ENCODE peak calls at places on chromosomes 1 and 21, in eight cellular contexts. W, B, T, Y, U, L, N and P are unnamed samples.

GRCh38 chr1:75575837-75576236 is 35.1 kb downstream of the SLC44A5 start:
- DNase-seq in N (no peak), T (no peak), B (no peak), W (no peak), L (no peak), Y (no peak), U (no peak), P (no peak)

GRCh38 chr1:218299416-218299815 is 14.3 kb downstream of the RRP15 start:
- DNase-seq in L (no peak), N (no peak), U (no peak), Y (peak; percentile 80), W (peak; percentile 62), B (no peak), T (no peak), P (no peak)

GRCh38 chr21:44846485-44847260 is 26.8 kb downstream of the PTTG1IP start:
- DNase-seq in T (no peak), W (no peak), N (peak; percentile 27), U (no peak), Y (peak; percentile 51), L (peak; percentile 85), B (no peak), P (no peak)

GRCh38 chr1:31101147-31101502 is 35.6 kb upstream of the PUM1 start:
- DNase-seq in Y (peak; percentile 56), T (no peak), L (no peak), W (no peak), U (no peak), B (no peak), N (no peak), P (no peak)

GRCh38 chr1:230289350-230289644 is 136.8 kb downstream of the PGBD5 start:
- DNase-seq in L (no peak), N (no peak), Y (no peak), U (no peak), W (no peak), T (no peak), B (no peak), P (no peak)

GRCh38 chr1:155591770-155592169 is 18.2 kb upstream of the MSTO1 start:
- DNase-seq in T (peak; percentile 31), B (peak; percentile 26), L (no peak), N (peak; percentile 30), Y (peak; percentile 82), W (peak; percentile 74), U (no peak), P (no peak)

GRCh38 chr1:231632119-231632518 is 5.5 kb downstream of the DISC1 start:
- DNase-seq in W (no peak), U (no peak), L (no peak), B (no peak), Y (peak; percentile 54), T (no peak), N (no peak), P (no peak)

GRCh38 chr1:52632732-52633290 is at the start of gene SHISAL2A:
- DNase-seq in L (no peak), Y (no peak), N (peak; percentile 54), W (no peak), U (no peak), B (peak; percentile 39), T (no peak), P (no peak)

GRCh38 chr1:167594827-167595226 is 35.2 kb upstream of the RCSD1 start:
- DNase-seq in Y (no peak), L (no peak), B (no peak), T (no peak), W (no peak), U (no peak), N (no peak), P (no peak)

GRCh38 chr1:167605576-167605975 is 24.5 kb upstream of the RCSD1 start:
- DNase-seq in W (no peak), Y (no peak), N (no peak), T (no peak), L (no peak), U (no peak), B (no peak), P (no peak)

GRCh38 chr1:167601442-167602380 is 28.3 kb upstream of the RCSD1 start:
- DNase-seq in W (no peak), L (peak; percentile 73), B (peak; percentile 37), N (peak; percentile 8), U (peak; percentile 43), T (peak; percentile 23), Y (no peak), P (no peak)

GRCh38 chr1:167602840-167603239 is 27.2 kb upstream of the RCSD1 start:
- DNase-seq in N (no peak), L (no peak), U (no peak), Y (no peak), B (no peak), T (no peak), W (no peak), P (no peak)

DNA sequence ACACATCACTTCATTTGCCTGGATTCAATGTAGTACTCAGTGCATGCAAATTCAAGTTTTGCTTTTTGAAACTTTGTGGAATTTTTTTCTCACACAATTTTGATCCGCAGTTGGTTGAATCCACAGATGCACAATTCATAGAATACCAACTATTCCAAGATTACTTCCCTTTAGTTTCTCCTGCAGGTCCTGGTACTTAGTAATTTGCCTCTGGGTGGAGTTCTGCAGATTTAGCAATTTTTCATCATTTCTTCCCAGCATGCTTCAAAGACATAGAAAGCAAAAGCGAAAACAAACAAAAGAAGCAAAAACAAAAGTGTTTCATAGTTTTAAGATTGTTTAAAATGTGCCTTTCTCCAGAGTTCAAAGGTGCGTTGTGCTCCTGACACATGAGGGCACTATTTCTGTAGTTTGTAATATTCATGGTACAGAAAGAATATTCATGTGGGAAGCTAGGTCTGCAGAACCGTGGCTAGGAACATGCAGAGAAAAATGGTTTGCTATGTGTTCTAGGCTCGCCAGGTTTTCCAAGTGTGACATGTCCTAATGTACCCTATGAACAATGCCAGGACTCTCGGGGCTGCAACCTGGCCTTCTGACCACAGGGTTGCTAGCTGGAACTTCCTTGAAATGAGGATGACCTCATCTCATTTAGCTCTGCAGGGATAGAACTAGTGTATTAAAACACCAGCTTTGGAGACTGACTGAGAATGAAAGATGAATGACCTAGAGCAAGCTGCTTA is 30.0 kb upstream of the RCSD1 start:
- DNase-seq in B (peak; percentile 46), W (peak; percentile 42), Y (peak; percentile 58), L (no peak), T (peak; percentile 42), U (peak; percentile 38), N (peak; percentile 39), P (no peak)
- TF ChIP-seq CTCF in B (peak; percentile 68), W (peak; percentile 71), Y (peak; percentile 82), L (peak; percentile 57), T (peak; percentile 64), U (peak; percentile 65), N (peak; percentile 46), P (peak; percentile 51)

DNA sequence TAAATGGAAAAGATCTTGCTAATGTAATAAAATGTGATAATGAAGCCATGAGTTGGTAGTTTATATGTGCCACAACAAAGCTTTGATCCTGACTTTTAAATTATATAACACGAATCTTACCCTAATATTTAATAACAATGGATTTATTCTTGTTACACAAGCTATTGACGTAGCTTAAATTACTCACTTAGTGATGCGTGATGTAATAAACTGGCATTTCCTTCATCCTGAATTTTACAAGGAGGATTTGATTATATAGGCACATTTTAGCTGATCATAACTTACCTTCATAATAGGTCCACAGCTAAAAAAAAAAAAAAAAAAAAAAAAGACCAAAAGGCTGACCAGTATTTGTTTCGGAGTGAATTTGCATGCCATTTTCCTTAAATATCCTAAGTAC is 76.2 kb upstream of the IVNS1ABP start:
- DNase-seq in N (no peak), U (no peak), Y (peak; percentile 16), B (no peak), T (no peak), L (no peak), W (no peak), P (no peak)
- H3K27ac ChIP-seq in N (no peak overlapping the region), U (no peak overlapping the region), Y (peak overlapping the region; percentile 49), B (no peak overlapping the region), T (no peak overlapping the region), L (no peak overlapping the region), W (no peak overlapping the region), P (no peak overlapping the region)

GRCh38 chr1:91847851-91848250 is 38.1 kb downstream of the TGFBR3 start:
- DNase-seq in W (no peak), N (no peak), T (no peak), U (no peak), L (no peak), B (no peak), Y (no peak), P (no peak)

GRCh38 chr1:91854852-91855251 is 31.1 kb downstream of the TGFBR3 start:
- DNase-seq in L (no peak), Y (no peak), N (peak; percentile 41), B (no peak), W (no peak), T (no peak), U (no peak), P (no peak)

GRCh38 chr1:91850708-91851107 is 35.2 kb downstream of the TGFBR3 start:
- DNase-seq in B (no peak), Y (no peak), L (no peak), U (no peak), N (no peak), T (no peak), W (no peak), P (no peak)

GRCh38 chr1:91853397-91853796 is 32.6 kb downstream of the TGFBR3 start:
- DNase-seq in L (no peak), W (no peak), U (no peak), T (no peak), N (no peak), B (no peak), Y (no peak), P (no peak)

DNA sequence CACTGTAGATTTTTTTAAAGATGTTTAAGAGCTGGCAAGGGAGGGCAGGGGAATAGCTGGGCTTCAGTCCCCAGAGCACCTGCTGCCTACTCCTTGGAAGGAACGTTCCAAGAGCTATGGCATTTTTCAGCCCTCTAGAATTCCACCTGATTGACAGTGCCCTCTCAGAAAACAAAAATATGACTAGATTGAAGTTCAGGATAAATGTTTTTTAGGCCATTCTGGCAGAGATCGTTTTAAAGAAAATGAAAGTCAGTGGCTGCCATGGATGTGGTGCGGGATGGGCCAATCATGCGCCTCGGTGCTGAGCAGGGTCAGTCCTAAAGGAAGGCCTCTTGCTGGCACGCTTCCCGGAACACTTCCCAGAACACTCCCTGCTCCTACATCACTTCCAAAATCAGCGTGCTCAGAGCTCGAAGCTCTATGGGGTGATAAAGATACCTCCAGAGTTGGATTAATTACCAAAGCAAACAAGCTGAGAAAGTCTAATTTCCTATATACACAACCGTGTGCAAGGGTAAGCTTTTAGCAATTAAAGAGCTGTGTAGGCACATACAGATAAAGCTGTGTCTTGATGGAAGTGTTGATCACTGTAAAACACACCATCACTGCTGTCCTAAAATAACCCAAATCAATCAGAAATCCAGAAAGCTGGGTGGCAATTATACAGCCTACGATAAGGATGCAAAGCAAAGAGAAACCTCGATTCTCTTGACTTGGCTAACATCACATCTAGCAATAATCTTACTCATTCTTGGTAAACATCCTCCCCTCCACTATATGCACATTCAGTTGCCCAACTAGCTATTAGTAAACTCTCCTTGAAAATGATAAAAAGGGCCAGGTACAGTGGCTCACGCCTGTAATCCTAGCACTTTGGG is 34.6 kb downstream of the TGFBR3 start:
- DNase-seq in L (peak; percentile 94), B (peak; percentile 93), N (peak; percentile 86), T (peak; percentile 97), W (peak; percentile 80), Y (peak; percentile 83), U (peak; percentile 72), P (peak; percentile 67)
- H3K4me3 ChIP-seq in L (peak overlapping the region; percentile 31), B (peak overlapping the region; percentile 43), N (no peak overlapping the region), T (peak overlapping the region; percentile 16), W (peak overlapping the region; percentile 24), Y (peak overlapping the region; percentile 52), U (peak overlapping the region; percentile 27), P (peak overlapping the region; percentile 63)

DNA sequence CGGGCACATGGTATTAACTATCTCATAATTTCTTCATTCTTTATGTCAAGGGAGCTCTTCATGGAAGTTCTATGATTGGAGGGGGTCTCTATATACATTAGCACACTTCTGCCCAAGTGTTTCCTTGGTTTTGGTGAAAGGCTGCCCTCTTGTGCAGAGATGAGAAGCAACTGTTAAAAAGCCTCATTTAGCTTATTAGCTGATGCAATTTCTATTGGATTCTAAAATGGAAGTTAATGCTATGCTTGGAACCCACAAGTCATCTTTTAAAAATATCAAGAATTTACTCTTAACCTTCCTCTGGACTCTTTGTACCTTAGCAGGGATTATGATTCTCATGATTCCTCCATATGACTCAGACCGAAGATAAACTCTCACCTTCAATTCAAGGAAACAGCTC is 328.9 kb downstream of the PTBP2 start:
- DNase-seq in W (peak; percentile 19), L (no peak), T (no peak), B (no peak), U (no peak), N (no peak), Y (peak; percentile 51), P (no peak)
- TF ChIP-seq CTCF in W (no peak), L (no peak), T (no peak), B (no peak), U (no peak), N (no peak), Y (peak; percentile 66), P (no peak)